ENCODE peak calls at places on chromosomes 1 and 21, in six cellular contexts. One of them, this sample, is unnamed.

GRCh38 chr1:229035054-229035747 is 235.7 kb upstream of the RAB4A start:
- DNase-seq in NCI-H1092: no peak
- DNase-seq in adrenal gland: no peak
- DNase-seq in foreskin fibroblast: no peak
- DNase-seq in HT1080: no peak
- DNase-seq in cortex of kidney: no peak
- DNase-seq in this sample: peak; percentile 58

GRCh38 chr1:192126030-192126619 is 32.1 kb upstream of the RGS18 start:
- DNase-seq in NCI-H1092: no peak
- DNase-seq in adrenal gland: no peak
- DNase-seq in foreskin fibroblast: no peak
- DNase-seq in HT1080: no peak
- DNase-seq in cortex of kidney: no peak
- DNase-seq in this sample: no peak

GRCh38 chr1:200379431-200379755 is 30.4 kb downstream of the ZNF281 start:
- DNase-seq in NCI-H1092: no peak
- DNase-seq in adrenal gland: no peak
- DNase-seq in foreskin fibroblast: peak; percentile 96
- DNase-seq in HT1080: peak; percentile 96
- DNase-seq in cortex of kidney: no peak
- DNase-seq in this sample: no peak

GRCh38 chr1:199551967-199552565 is 475.4 kb upstream of the NR5A2 start:
- DNase-seq in NCI-H1092: peak; percentile 8
- DNase-seq in adrenal gland: peak; percentile 56
- DNase-seq in foreskin fibroblast: peak; percentile 80
- DNase-seq in HT1080: peak; percentile 74
- DNase-seq in cortex of kidney: no peak
- DNase-seq in this sample: peak; percentile 19

GRCh38 chr1:109906160-109906838 is 4.3 kb upstream of the CSF1 start:
- DNase-seq in NCI-H1092: no peak
- DNase-seq in adrenal gland: no peak
- DNase-seq in foreskin fibroblast: no peak
- DNase-seq in HT1080: no peak
- DNase-seq in cortex of kidney: no peak
- DNase-seq in this sample: peak; percentile 89

GRCh38 chr21:31446206-31446900 is 102.3 kb upstream of the TIAM1 start:
- DNase-seq in NCI-H1092: no peak
- DNase-seq in adrenal gland: no peak
- DNase-seq in foreskin fibroblast: no peak
- DNase-seq in HT1080: no peak
- DNase-seq in cortex of kidney: no peak
- DNase-seq in this sample: no peak

GRCh38 chr21:16709866-16710550 is 802.8 kb upstream of the CXADR start:
- DNase-seq in NCI-H1092: no peak
- DNase-seq in adrenal gland: no peak
- DNase-seq in foreskin fibroblast: peak; percentile 88
- DNase-seq in HT1080: no peak
- DNase-seq in cortex of kidney: no peak
- DNase-seq in this sample: no peak

GRCh38 chr1:19557609-19558051 is 72.3 kb upstream of the CAPZB start:
- DNase-seq in NCI-H1092: no peak
- DNase-seq in adrenal gland: no peak
- DNase-seq in foreskin fibroblast: peak; percentile 49
- DNase-seq in HT1080: peak; percentile 24
- DNase-seq in cortex of kidney: no peak
- DNase-seq in this sample: no peak

GRCh38 chr1:91754348-91754747 is 131.6 kb downstream of the TGFBR3 start:
- DNase-seq in NCI-H1092: no peak
- DNase-seq in adrenal gland: no peak
- DNase-seq in foreskin fibroblast: peak; percentile 75
- DNase-seq in HT1080: peak; percentile 58
- DNase-seq in cortex of kidney: no peak
- DNase-seq in this sample: peak; percentile 37

GRCh38 chr1:206001476-206001888 is 1.7 kb downstream of the RAB7B start:
- DNase-seq in NCI-H1092: no peak
- DNase-seq in adrenal gland: peak; percentile 64
- DNase-seq in foreskin fibroblast: peak; percentile 94
- DNase-seq in HT1080: peak; percentile 91
- DNase-seq in cortex of kidney: no peak
- DNase-seq in this sample: no peak

GRCh38 chr1:67044631-67045270 is 9.2 kb downstream of the SLC35D1 start:
- DNase-seq in NCI-H1092: no peak
- DNase-seq in adrenal gland: no peak
- DNase-seq in foreskin fibroblast: no peak
- DNase-seq in HT1080: no peak
- DNase-seq in cortex of kidney: no peak
- DNase-seq in this sample: no peak

GRCh38 chr1:156146749-156147405 is 6.5 kb upstream of the SEMA4A start:
- DNase-seq in NCI-H1092: peak; percentile 37
- DNase-seq in adrenal gland: no peak
- DNase-seq in foreskin fibroblast: peak; percentile 58
- DNase-seq in HT1080: no peak
- DNase-seq in cortex of kidney: no peak
- DNase-seq in this sample: no peak

GRCh38 chr1:172144445-172145060 is 275.9 kb upstream of the C1orf105 start:
- DNase-seq in NCI-H1092: no peak
- DNase-seq in adrenal gland: peak; percentile 79
- DNase-seq in foreskin fibroblast: peak; percentile 99
- DNase-seq in HT1080: no peak
- DNase-seq in cortex of kidney: no peak
- DNase-seq in this sample: no peak

GRCh38 chr1:211547710-211548109 is 31.3 kb downstream of the SLC30A1 start:
- DNase-seq in NCI-H1092: no peak
- DNase-seq in adrenal gland: no peak
- DNase-seq in foreskin fibroblast: no peak
- DNase-seq in HT1080: no peak
- DNase-seq in cortex of kidney: no peak
- DNase-seq in this sample: no peak

GRCh38 chr1:171155484-171155883 is 29.6 kb upstream of the FMO2 start:
- DNase-seq in NCI-H1092: no peak
- DNase-seq in adrenal gland: no peak
- DNase-seq in foreskin fibroblast: no peak
- DNase-seq in HT1080: no peak
- DNase-seq in cortex of kidney: no peak
- DNase-seq in this sample: no peak

GRCh38 chr1:8018492-8019228 is 7.4 kb downstream of the ERRFI1 start:
- DNase-seq in NCI-H1092: no peak
- DNase-seq in adrenal gland: no peak
- DNase-seq in foreskin fibroblast: no peak
- DNase-seq in HT1080: peak; percentile 52
- DNase-seq in cortex of kidney: no peak
- DNase-seq in this sample: no peak

This sample was measured in GM10248.